ENCODE peak calls at places on chromosomes 16 and 17, in eight cellular contexts. K is NB4, O is AG09309, E is heart right ventricle, D is mucosa of descending colon, L is A673, T is fibroblast of mammary gland, U is A549. M is an unnamed sample.

GRCh38 chr17:68198931-68199836 is 48.7 kb upstream of the AMZ2 start:
- DNase-seq in K (no peak), O (no peak), E (no peak), D (no peak), L (no peak), T (no peak), U (peak; percentile 58), M (no peak)

GRCh38 chr17:60077672-60078519 is 825 bp downstream of the HEATR6 start:
- DNase-seq in K (peak; percentile 66), O (no peak), E (no peak), D (no peak), L (no peak), T (peak; percentile 72), U (no peak), M (no peak)

GRCh38 chr17:1366234-1366633 is 33.8 kb downstream of the YWHAE start:
- DNase-seq in K (no peak), O (no peak), E (no peak), D (no peak), L (no peak), T (no peak), U (no peak), M (no peak)

GRCh38 chr17:17672453-17673368 is 8.5 kb upstream of the RAI1 start:
- DNase-seq in K (peak; percentile 87), O (no peak), E (no peak), D (no peak), L (no peak), T (no peak), U (no peak), M (no peak)

GRCh38 chr16:25063102-25063501 is 47.9 kb upstream of the ARHGAP17 start:
- DNase-seq in K (peak; percentile 75), O (no peak), E (no peak), D (no peak), L (no peak), T (no peak), U (no peak), M (no peak)

GRCh38 chr17:81509687-81510523 is 2.7 kb downstream of the ACTG1 start:
- DNase-seq in K (peak; percentile 69), O (no peak), E (no peak), D (no peak), L (no peak), T (peak; percentile 33), U (peak; percentile 53), M (no peak)

GRCh38 chr17:80095844-80096475 is 5.4 kb upstream of the GAA start:
- DNase-seq in K (no peak), O (no peak), E (no peak), D (no peak), L (no peak), T (no peak), U (no peak), M (no peak)

GRCh38 chr17:34633351-34633750 is 54.0 kb downstream of the TMEM132E start:
- DNase-seq in K (no peak), O (no peak), E (no peak), D (no peak), L (no peak), T (no peak), U (no peak), M (no peak)

GRCh38 chr17:33052856-33053255 is 61.2 kb downstream of the SPACA3 start:
- DNase-seq in K (no peak), O (no peak), E (no peak), D (no peak), L (no peak), T (no peak), U (no peak), M (no peak)

GRCh38 chr17:3925684-3926537 is 9.6 kb upstream of the P2RX1 start:
- DNase-seq in K (no peak), O (no peak), E (no peak), D (no peak), L (no peak), T (no peak), U (no peak), M (no peak)

GRCh38 chr16:58499615-58500328 is at the start of gene NDRG4:
- DNase-seq in K (peak; percentile 59), O (peak; percentile 14), E (peak; percentile 58), D (peak; percentile 38), L (peak; percentile 77), T (peak; percentile 79), U (peak; percentile 91), M (no peak)

GRCh38 chr17:38511126-38512108 is 83.2 kb downstream of the ARHGAP23 start:
- DNase-seq in K (no peak), O (peak; percentile 23), E (no peak), D (no peak), L (no peak), T (peak; percentile 59), U (no peak), M (no peak)

GRCh38 chr17:57294629-57295501 is 38.5 kb downstream of the MSI2 start:
- DNase-seq in K (peak; percentile 70), O (no peak), E (peak; percentile 63), D (no peak), L (peak; percentile 94), T (no peak), U (peak; percentile 28), M (no peak)

GRCh38 chr16:1407749-1408148 is 6.8 kb downstream of the UNKL start:
- DNase-seq in K (no peak), O (no peak), E (no peak), D (no peak), L (no peak), T (peak; percentile 64), U (no peak), M (no peak)

GRCh38 chr16:6856578-6856977 is 476.1 kb upstream of the RBFOX1 start:
- DNase-seq in K (no peak), O (no peak), E (no peak), D (no peak), L (no peak), T (no peak), U (no peak), M (no peak)

GRCh38 chr16:59634951-59635350 is 900.8 kb upstream of the GOT2 start:
- DNase-seq in K (no peak), O (no peak), E (no peak), D (no peak), L (no peak), T (peak; percentile 38), U (no peak), M (no peak)

GRCh38 chr17:1783834-1784611 is 22.2 kb downstream of the SERPINF1 start:
- DNase-seq in K (peak; percentile 31), O (peak; percentile 70), E (peak; percentile 87), D (peak; percentile 74), L (peak; percentile 57), T (peak; percentile 99), U (peak; percentile 68), M (peak; percentile 70)

GRCh38 chr17:16363749-16364536 is 10.7 kb upstream of the CENPV start:
- DNase-seq in K (peak; percentile 86), O (no peak), E (peak; percentile 68), D (peak; percentile 91), L (peak; percentile 83), T (peak; percentile 75), U (peak; percentile 84), M (no peak)

GRCh38 chr16:54447606-54448440 is 161.2 kb upstream of the IRX3 start:
- DNase-seq in K (peak; percentile 92), O (peak; percentile 70), E (no peak), D (no peak), L (peak; percentile 76), T (peak; percentile 93), U (peak; percentile 49), M (peak; percentile 63)

DNA sequence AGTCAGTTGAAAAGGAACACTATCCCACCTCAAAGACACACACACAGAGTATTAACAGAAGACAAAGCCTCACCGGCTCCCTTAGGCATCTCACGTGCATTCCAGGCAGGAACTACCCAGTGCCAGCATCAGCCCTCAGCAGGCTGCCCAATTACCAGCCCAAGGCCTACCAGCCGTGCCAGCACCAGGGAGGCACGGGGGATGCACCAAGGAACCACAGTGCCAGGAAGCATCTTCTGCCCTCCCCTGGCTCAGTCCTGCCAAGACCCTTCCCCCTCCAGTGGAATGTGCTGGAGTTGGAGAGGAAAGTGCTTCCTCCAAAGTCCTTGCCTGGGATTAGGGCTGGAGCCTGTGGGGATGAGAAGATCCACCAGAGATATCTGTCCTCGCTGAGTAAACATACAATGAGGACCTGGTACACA is 11.0 kb upstream of the KRT19 start:
- DNase-seq in K (no peak), O (no peak), E (no peak), D (no peak), L (no peak), T (no peak), U (no peak), M (no peak)
- H3K4me3 ChIP-seq in K (no peak overlapping the region), O (no peak overlapping the region), E (no peak overlapping the region), D (no peak overlapping the region), L (no peak overlapping the region), T (no peak overlapping the region), U (no peak overlapping the region), M (no peak overlapping the region)

DNA sequence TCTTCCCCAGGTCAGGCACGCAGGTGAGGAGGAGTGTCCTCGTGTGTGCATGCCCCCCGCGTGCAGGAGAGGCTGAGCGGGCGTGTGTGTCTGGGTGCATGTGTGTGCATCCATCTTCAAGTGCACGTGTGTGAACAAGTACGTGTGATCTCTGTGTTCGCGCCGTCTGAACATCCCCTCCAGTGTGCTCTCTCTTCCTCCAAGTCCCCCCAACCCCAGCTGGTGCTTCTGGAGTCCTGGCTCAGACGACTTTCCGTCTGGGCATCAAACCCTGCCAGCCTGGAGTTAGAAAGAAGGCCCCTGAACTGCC is 2.7 kb upstream of the ZG16B start:
- DNase-seq in K (no peak), O (no peak), E (no peak), D (no peak), L (no peak), T (no peak), U (no peak), M (no peak)
- TF ChIP-seq CTCF in K (no peak), O (no peak), E (no peak), D (no peak), L (no peak), T (no peak), U (no peak), M (no peak)

GRCh38 chr16:11667221-11667823 is 933 bp upstream of the SNN start:
- DNase-seq in K (no peak), O (no peak), E (no peak), D (no peak), L (no peak), T (no peak), U (no peak), M (no peak)
- H3K4me3 ChIP-seq in K (no peak overlapping the region), O (no peak overlapping the region), E (no peak overlapping the region), D (no peak overlapping the region), L (peak overlapping the region; percentile 35), T (no peak overlapping the region), U (peak overlapping the region; percentile 94), M (no peak overlapping the region)

GRCh38 chr17:61240851-61241468 is 158.7 kb upstream of the TBX2 start:
- DNase-seq in K (no peak), O (no peak), E (no peak), D (no peak), L (no peak), T (no peak), U (no peak), M (no peak)
- TF ChIP-seq CTCF in K (no peak), O (no peak), E (no peak), D (no peak), L (no peak), T (no peak), U (no peak), M (no peak)

M was measured in epithelial cell of proximal tubule.